ENCODE peak calls at places on chromosome 13, in five cellular contexts. Z is GOT3, J is body of pancreas, F is HS-5, I is progenitor cell of endocrine pancreas. B is an unnamed sample.

GRCh38 chr13:104779311-104779710 is 1713.1 kb upstream of the SLC10A2 start:
- DNase-seq in Z (no peak), F (no peak), J (no peak), I (no peak), B (no peak)

GRCh38 chr13:97627566-97627965 is 193.6 kb downstream of the RAP2A start:
- DNase-seq in F (peak; percentile 52), J (peak; percentile 32), Z (peak; percentile 26), I (no peak), B (peak; percentile 4)

GRCh38 chr13:20882206-20882605 is 20.3 kb downstream of the XPO4 start:
- DNase-seq in Z (no peak), J (no peak), I (no peak), F (no peak), B (no peak)

GRCh38 chr13:34682406-34682805 is 259.7 kb upstream of the NBEA start:
- DNase-seq in F (no peak), I (no peak), J (no peak), Z (no peak), B (no peak)

GRCh38 chr13:27370305-27370853 is 54.0 kb upstream of the GTF3A start:
- DNase-seq in I (no peak), F (no peak), J (no peak), Z (no peak), B (no peak)

GRCh38 chr13:97710797-97711196 is 242.7 kb upstream of the IPO5 start:
- DNase-seq in J (no peak), Z (no peak), F (no peak), I (no peak), B (no peak)

GRCh38 chr13:43546821-43547220 is 240.0 kb downstream of the ENOX1 start:
- DNase-seq in I (no peak), Z (no peak), F (no peak), J (no peak), B (no peak)

GRCh38 chr13:27172495-27172842 is 858 bp upstream of the USP12 start:
- DNase-seq in I (no peak), J (no peak), F (no peak), Z (no peak), B (no peak)

GRCh38 chr13:32330438-32330837 is 15.1 kb downstream of the BRCA2 start:
- DNase-seq in Z (no peak), J (no peak), I (no peak), F (no peak), B (no peak)

GRCh38 chr13:75749407-75749806 is 113.3 kb downstream of the LMO7 start:
- DNase-seq in J (no peak), I (no peak), Z (no peak), F (no peak), B (no peak)

GRCh38 chr13:114039471-114040141 is 65.7 kb upstream of the C13orf46 start:
- DNase-seq in Z (no peak), F (no peak), I (no peak), J (no peak), B (no peak)

GRCh38 chr13:67742478-67742877 is 512.3 kb upstream of the PCDH9 start:
- DNase-seq in I (no peak), J (no peak), Z (no peak), F (no peak), B (no peak)

GRCh38 chr13:76828316-76828741 is 57.9 kb downstream of the KCTD12 start:
- DNase-seq in F (no peak), Z (no peak), J (no peak), I (no peak), B (no peak)

GRCh38 chr13:73835138-73835721 is 299.0 kb downstream of the KLF12 start:
- DNase-seq in F (peak; percentile 14), J (no peak), I (no peak), Z (no peak), B (no peak)

GRCh38 chr13:95954266-95954665 is 98.9 kb downstream of the UGGT2 start:
- DNase-seq in F (no peak), I (no peak), Z (no peak), J (no peak), B (no peak)

GRCh38 chr13:76991432-76991795 is 467 bp upstream of the CLN5 start:
- DNase-seq in I (no peak), J (peak; percentile 24), F (no peak), Z (no peak), B (no peak)

GRCh38 chr13:37173214-37173613 is 67.8 kb upstream of the CSNK1A1L start:
- DNase-seq in I (no peak), F (peak; percentile 45), Z (no peak), J (no peak), B (no peak)

GRCh38 chr13:91491980-91492379 is 93.6 kb downstream of the GPC5 start:
- DNase-seq in F (no peak), J (no peak), Z (no peak), I (no peak), B (no peak)

GRCh38 chr13:63446329-63446728 is 2030.7 kb upstream of the PCDH20 start:
- DNase-seq in I (no peak), J (no peak), Z (no peak), F (no peak), B (no peak)

GRCh38 chr13:43014162-43014561 is 9.2 kb upstream of the DNAJC15 start:
- DNase-seq in I (no peak), Z (no peak), J (no peak), F (no peak), B (no peak)

GRCh38 chr13:84844473-84844872 is 954.7 kb downstream of the SLITRK6 start:
- DNase-seq in J (no peak), F (no peak), I (no peak), Z (no peak), B (peak; percentile 4)

GRCh38 chr13:110134801-110135200 is 172.2 kb downstream of the COL4A1 start:
- DNase-seq in F (no peak), I (no peak), J (no peak), Z (no peak), B (no peak)

GRCh38 chr13:107373551-107373950 is 805.6 kb upstream of the ARGLU1 start:
- DNase-seq in I (no peak), F (no peak), Z (no peak), J (no peak), B (no peak)

GRCh38 chr13:101916108-101916757 is 463.8 kb downstream of the ITGBL1 start:
- DNase-seq in I (no peak), F (no peak), J (peak; percentile 42), Z (no peak), B (no peak)

GRCh38 chr13:70183041-70183440 is 74.8 kb upstream of the KLHL1 start:
- DNase-seq in Z (no peak), F (peak; percentile 53), I (no peak), J (no peak), B (no peak)

GRCh38 chr13:81406639-81407292 is 1065.8 kb upstream of the SPRY2 start:
- DNase-seq in Z (no peak), F (no peak), I (no peak), J (peak; percentile 10), B (peak; percentile 0)

GRCh38 chr13:42525035-42525504 is 48.9 kb upstream of the TNFSF11 start:
- DNase-seq in I (no peak), J (no peak), F (no peak), Z (no peak), B (peak; percentile 20)